ENCODE peak calls at places on chromosomes 13 and 19, in seven cellular contexts. W is lung, M is uterus, Q is RWPE1, V is neural crest cell, A is astrocyte of the cerebellum, T is mucosa of descending colon. Y is an unnamed sample.

GRCh38 chr19:6424190-6424938 is at the start of gene KHSRP:
- DNase-seq in W (no peak), M (peak; percentile 47), Q (peak; percentile 37), V (no peak), A (no peak), T (no peak), Y (no peak)

GRCh38 chr13:49679244-49679643 is 12.0 kb downstream of the EBPL start:
- DNase-seq in W (no peak), M (no peak), Q (no peak), V (no peak), A (no peak), T (peak; percentile 29), Y (no peak)

GRCh38 chr13:95115525-95115924 is 185.7 kb downstream of the ABCC4 start:
- DNase-seq in W (peak; percentile 43), M (no peak), Q (peak; percentile 70), V (no peak), A (no peak), T (no peak), Y (no peak)

GRCh38 chr13:31207630-31208549 is 8.1 kb downstream of the B3GLCT start:
- DNase-seq in W (no peak), M (peak; percentile 70), Q (no peak), V (no peak), A (peak; percentile 82), T (no peak), Y (no peak)

GRCh38 chr19:36456831-36457230 is 32.5 kb downstream of the ZNF566 start:
- DNase-seq in W (no peak), M (no peak), Q (no peak), V (no peak), A (no peak), T (no peak), Y (no peak)

GRCh38 chr19:41993612-41994483 is at the start of gene ATP1A3:
- DNase-seq in W (no peak), M (no peak), Q (peak; percentile 92), V (peak; percentile 51), A (no peak), T (peak; percentile 59), Y (no peak)

GRCh38 chr19:19386373-19386869 is 19.1 kb upstream of the GATAD2A start:
- DNase-seq in W (no peak), M (no peak), Q (no peak), V (no peak), A (no peak), T (no peak), Y (no peak)

GRCh38 chr19:13056052-13056660 is 46.5 kb downstream of the LYL1 start:
- DNase-seq in W (peak; percentile 88), M (peak; percentile 79), Q (peak; percentile 94), V (no peak), A (peak; percentile 81), T (peak; percentile 51), Y (no peak)

GRCh38 chr13:113624235-113624587 is 33.8 kb downstream of the ATP4B start:
- DNase-seq in W (no peak), M (no peak), Q (no peak), V (no peak), A (no peak), T (no peak), Y (no peak)

GRCh38 chr19:29491491-29491890 is 34.3 kb upstream of the VSTM2B start:
- DNase-seq in W (no peak), M (no peak), Q (no peak), V (no peak), A (no peak), T (no peak), Y (no peak)

GRCh38 chr13:33249066-33249465 is 36.5 kb downstream of the STARD13 start:
- DNase-seq in W (no peak), M (no peak), Q (no peak), V (no peak), A (no peak), T (no peak), Y (no peak)

GRCh38 chr13:23182142-23182541 is 1.4 kb downstream of the SGCG start:
- DNase-seq in W (no peak), M (no peak), Q (no peak), V (no peak), A (no peak), T (no peak), Y (no peak)

GRCh38 chr19:50371914-50372475 is 4.3 kb upstream of the NR1H2 start:
- DNase-seq in W (no peak), M (no peak), Q (no peak), V (no peak), A (no peak), T (no peak), Y (no peak)

GRCh38 chr13:43159007-43159406 is 135.6 kb downstream of the DNAJC15 start:
- DNase-seq in W (no peak), M (no peak), Q (peak; percentile 12), V (no peak), A (peak; percentile 51), T (no peak), Y (no peak)

GRCh38 chr13:40137400-40137799 is 481.9 kb downstream of the COG6 start:
- DNase-seq in W (no peak), M (no peak), Q (no peak), V (no peak), A (no peak), T (no peak), Y (no peak)

GRCh38 chr19:46821512-46822359 is 28.9 kb downstream of the AP2S1 start:
- DNase-seq in W (no peak), M (no peak), Q (no peak), V (no peak), A (no peak), T (peak; percentile 39), Y (no peak)

DNA sequence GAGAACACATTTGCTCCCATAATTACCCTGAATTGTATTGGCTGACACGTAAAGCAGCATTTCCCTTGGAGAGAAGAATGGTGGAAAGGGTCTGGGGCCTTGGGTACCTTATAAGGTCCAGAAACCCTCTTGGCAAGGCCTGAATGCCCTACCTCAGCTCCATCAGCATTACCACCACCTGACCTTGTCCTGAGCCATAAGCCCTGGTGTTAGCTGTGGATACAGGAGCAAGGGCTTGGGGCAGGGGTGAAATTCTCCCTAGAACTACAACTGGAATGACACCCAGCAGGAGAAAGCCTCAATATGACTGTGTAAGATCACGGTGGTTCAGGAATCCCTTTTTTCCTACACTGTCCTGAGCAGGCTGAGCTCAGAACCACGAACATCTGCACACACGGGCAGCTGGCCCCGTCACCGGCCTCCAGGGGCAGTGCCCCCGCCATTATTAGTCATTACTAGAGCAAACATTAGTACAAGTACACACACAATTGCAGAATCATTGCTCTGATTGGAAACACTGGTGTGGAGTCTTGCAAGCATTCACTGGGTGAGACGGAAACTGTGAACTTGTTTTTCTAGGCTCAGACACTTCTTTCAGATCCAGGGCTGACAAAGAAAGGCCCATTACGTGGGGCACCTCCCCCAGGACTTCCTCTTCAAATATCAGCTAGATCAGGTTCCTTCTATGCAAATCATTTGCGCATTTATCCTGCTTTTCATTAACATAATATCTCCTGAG is 26.7 kb upstream of the MTIF3 start:
- DNase-seq in W (no peak), M (no peak), Q (peak; percentile 66), V (no peak), A (no peak), T (no peak), Y (peak; percentile 64)
- TF ChIP-seq CTCF in W (no peak), M (no peak), Q (no peak), V (no peak), A (no peak), T (no peak), Y (no peak)

GRCh38 chr19:9848060-9848459 is 12.9 kb downstream of the PIN1 start:
- DNase-seq in W (no peak), M (no peak), Q (no peak), V (no peak), A (no peak), T (peak; percentile 18), Y (no peak)
- TF ChIP-seq CTCF in W (no peak), M (no peak), Q (peak; percentile 24), V (peak; percentile 58), A (peak; percentile 50), T (no peak), Y (peak; percentile 58)

GRCh38 chr19:33212024-33212772 is 13.5 kb downstream of the SLC7A10 start:
- DNase-seq in W (no peak), M (no peak), Q (no peak), V (no peak), A (no peak), T (no peak), Y (no peak)

GRCh38 chr19:33216198-33216830 is 9.3 kb downstream of the SLC7A10 start:
- DNase-seq in W (no peak), M (no peak), Q (no peak), V (no peak), A (no peak), T (no peak), Y (no peak)

GRCh38 chr19:33212773-33213172 is 12.9 kb downstream of the SLC7A10 start:
- DNase-seq in W (no peak), M (no peak), Q (no peak), V (no peak), A (no peak), T (no peak), Y (no peak)

GRCh38 chr19:33215438-33216197 is 10.0 kb downstream of the SLC7A10 start:
- DNase-seq in W (no peak), M (no peak), Q (no peak), V (no peak), A (no peak), T (no peak), Y (no peak)

DNA sequence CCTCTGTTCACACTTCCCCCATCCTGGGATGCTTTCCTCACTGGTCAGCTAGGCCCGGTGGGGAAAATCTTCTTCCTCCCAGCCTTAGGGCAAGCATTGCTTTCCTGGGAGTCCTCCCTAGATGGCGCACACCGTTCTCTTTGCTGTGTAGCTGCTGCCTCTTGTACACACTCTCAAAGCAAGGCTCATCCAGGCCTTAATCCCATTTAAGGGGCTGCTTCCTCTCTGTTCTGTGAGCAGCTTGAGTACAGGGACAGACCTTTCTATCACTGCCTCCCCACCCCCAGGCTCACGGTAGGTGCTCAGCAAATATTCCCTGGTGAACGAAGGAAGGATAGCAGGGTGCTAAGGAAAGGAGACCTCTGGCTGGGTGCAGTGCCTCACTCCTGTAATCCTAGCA is 11.0 kb downstream of the SLC7A10 start:
- DNase-seq in W (no peak), M (no peak), Q (no peak), V (peak; percentile 37), A (no peak), T (peak; percentile 25), Y (no peak)
- TF ChIP-seq CTCF in W (no peak), M (no peak), Q (no peak), V (peak; percentile 39), A (peak; percentile 55), T (no peak), Y (no peak)

DNA sequence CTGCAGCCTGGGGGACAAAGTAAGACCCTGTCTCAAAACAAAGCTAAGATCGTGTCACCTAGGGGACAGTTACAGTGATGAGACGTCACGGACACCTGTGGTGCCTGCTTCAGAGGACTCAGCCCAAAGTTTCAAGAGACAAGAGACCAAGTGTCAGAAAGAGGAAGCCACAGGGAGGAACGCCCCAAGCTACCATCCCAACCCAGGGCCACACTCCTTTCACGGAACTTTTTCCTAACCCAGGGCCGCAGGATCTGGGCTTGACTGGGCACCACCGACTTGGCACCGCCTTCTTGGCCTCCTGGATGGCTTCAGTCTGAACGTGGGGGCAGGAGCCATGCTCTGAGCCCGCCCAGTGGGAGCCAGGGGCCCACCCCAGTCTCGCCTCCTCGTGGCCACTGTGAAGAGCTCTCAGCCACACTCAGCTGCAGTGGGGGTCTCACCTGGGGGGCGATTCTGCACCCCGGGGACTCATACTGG is 8.5 kb downstream of the MOB3A start:
- DNase-seq in W (no peak), M (no peak), Q (no peak), V (no peak), A (no peak), T (no peak), Y (no peak)
- TF ChIP-seq CTCF in W (no peak), M (no peak), Q (no peak), V (no peak), A (no peak), T (no peak), Y (no peak)